ENCODE peak calls at places on chromosomes 3 and 15, in ten cellular contexts. X is choroid plexus epithelial cell, D is fibroblast of the aortic adventitia, H is upper lobe of left lung, G is lower lobe of right lung, W is keratinocyte, P is kidney epithelial cell, A is transverse colon, Z is BE2C, M is mammary epithelial cell. Y is an unnamed sample.

GRCh38 chr3:56878046-56878445 is 76.3 kb upstream of the ARHGEF3 start:
- DNase-seq in X (peak), D (peak), H (no peak), G (no peak), W (no peak), P (no peak), A (no peak), Z (no peak), M (no peak), Y (no peak)

GRCh38 chr3:140187648-140188221 is 252.8 kb downstream of the CLSTN2 start:
- DNase-seq in X (no peak), D (no peak), H (no peak), G (no peak), W (no peak), P (no peak), A (no peak), Z (no peak), M (no peak), Y (no peak)

GRCh38 chr15:40238927-40239591 is at the start of gene PAK6:
- DNase-seq in X (peak), D (peak), H (peak), G (peak), W (peak), P (peak), A (peak), Z (peak), M (peak), Y (no peak)

GRCh38 chr15:73330206-73331051 is 38.3 kb downstream of the HCN4 start:
- DNase-seq in X (no peak), D (no peak), H (no peak), G (no peak), W (no peak), P (no peak), A (no peak), Z (no peak), M (no peak), Y (no peak)

GRCh38 chr3:185789134-185789533 is 35.7 kb downstream of the IGF2BP2 start:
- DNase-seq in X (no peak), D (no peak), H (no peak), G (no peak), W (no peak), P (no peak), A (no peak), Z (no peak), M (no peak), Y (no peak)

GRCh38 chr3:102614580-102614979 is 179.8 kb downstream of the ZPLD1 start:
- DNase-seq in X (no peak), D (no peak), H (no peak), G (no peak), W (no peak), P (no peak), A (no peak), Z (no peak), M (no peak), Y (no peak)

GRCh38 chr15:50355980-50356379 is 982 bp upstream of the GABPB1 start:
- DNase-seq in X (peak), D (peak), H (no peak), G (no peak), W (no peak), P (no peak), A (no peak), Z (no peak), M (no peak), Y (no peak)

GRCh38 chr15:61474796-61475195 is 245.7 kb upstream of the RORA start:
- DNase-seq in X (peak), D (no peak), H (no peak), G (no peak), W (no peak), P (no peak), A (no peak), Z (no peak), M (no peak), Y (no peak)

GRCh38 chr3:187211532-187212274 is 14.4 kb downstream of the RTP1 start:
- DNase-seq in X (peak), D (peak), H (no peak), G (no peak), W (no peak), P (no peak), A (no peak), Z (no peak), M (peak), Y (no peak)

GRCh38 chr15:90099072-90099867 is 3.0 kb downstream of the IDH2 start:
- DNase-seq in X (no peak), D (no peak), H (no peak), G (no peak), W (no peak), P (no peak), A (peak), Z (no peak), M (no peak), Y (no peak)

GRCh38 chr3:108430540-108430939 is 79.9 kb downstream of the MYH15 start:
- DNase-seq in X (no peak), D (no peak), H (no peak), G (no peak), W (no peak), P (no peak), A (no peak), Z (no peak), M (peak), Y (no peak)

GRCh38 chr3:25856902-25857518 is 67.1 kb downstream of the OXSM start:
- DNase-seq in X (peak), D (peak), H (no peak), G (no peak), W (no peak), P (no peak), A (no peak), Z (no peak), M (peak), Y (peak)

GRCh38 chr3:66800941-66801545 is 197.1 kb upstream of the KBTBD8 start:
- DNase-seq in X (peak), D (no peak), H (no peak), G (no peak), W (no peak), P (no peak), A (no peak), Z (no peak), M (peak), Y (no peak)

GRCh38 chr3:129888739-129889138 is 4.8 kb downstream of the TMCC1 start:
- DNase-seq in X (peak), D (peak), H (no peak), G (no peak), W (no peak), P (peak), A (no peak), Z (no peak), M (peak), Y (peak)

GRCh38 chr15:73965094-73965729 is 26.9 kb downstream of the STOML1 start:
- DNase-seq in X (no peak), D (no peak), H (no peak), G (no peak), W (no peak), P (no peak), A (no peak), Z (no peak), M (no peak), Y (no peak)

GRCh38 chr3:73621388-73621787 is 3.4 kb downstream of the PDZRN3 start:
- DNase-seq in X (peak), D (peak), H (no peak), G (no peak), W (no peak), P (no peak), A (no peak), Z (no peak), M (no peak), Y (no peak)

GRCh38 chr3:49869525-49870126 is at the start of gene CAMKV:
- DNase-seq in X (no peak), D (no peak), H (peak), G (no peak), W (no peak), P (no peak), A (no peak), Z (peak), M (no peak), Y (no peak)

GRCh38 chr3:25843332-25843731 is 53.4 kb downstream of the OXSM start:
- DNase-seq in X (peak), D (peak), H (no peak), G (no peak), W (no peak), P (no peak), A (no peak), Z (no peak), M (no peak), Y (no peak)

GRCh38 chr3:15055019-15055557 is 10.0 kb downstream of the MRPS25 start:
- DNase-seq in X (peak), D (no peak), H (no peak), G (no peak), W (no peak), P (no peak), A (peak), Z (no peak), M (no peak), Y (no peak)

GRCh38 chr15:68442041-68442440 is 10.1 kb upstream of the ITGA11 start:
- DNase-seq in X (no peak), D (no peak), H (no peak), G (no peak), W (no peak), P (no peak), A (no peak), Z (no peak), M (no peak), Y (no peak)

GRCh38 chr3:137767146-137768020 is 3.3 kb downstream of the SOX14 start:
- DNase-seq in X (no peak), D (no peak), H (no peak), G (no peak), W (no peak), P (no peak), A (no peak), Z (no peak), M (no peak), Y (no peak)

GRCh38 chr3:177491301-177492031 is 294.2 kb upstream of the TBL1XR1 start:
- DNase-seq in X (no peak), D (peak), H (no peak), G (no peak), W (no peak), P (no peak), A (no peak), Z (peak), M (peak), Y (no peak)

GRCh38 chr3:114406922-114407321 is 113.1 kb downstream of the TIGIT start:
- DNase-seq in X (no peak), D (no peak), H (no peak), G (no peak), W (no peak), P (no peak), A (no peak), Z (no peak), M (no peak), Y (no peak)

GRCh38 chr3:197050511-197050910 is 20.9 kb upstream of the MELTF start:
- DNase-seq in X (no peak), D (no peak), H (no peak), G (no peak), W (no peak), P (no peak), A (no peak), Z (no peak), M (no peak), Y (no peak)

GRCh38 chr15:83871808-83872559 is 218.1 kb downstream of the ADAMTSL3 start:
- DNase-seq in X (peak), D (peak), H (no peak), G (no peak), W (no peak), P (no peak), A (no peak), Z (no peak), M (peak), Y (no peak)
- H3K4me3 ChIP-seq in X (no peak), D (no peak), H (no peak), G (no peak), W (no peak), P (no peak), A (no peak), Z (no peak), M (no peak), Y (no peak)

GRCh38 chr3:64687781-64688515 is at the start of gene ADAMTS9:
- DNase-seq in X (peak), D (peak), H (peak), G (peak), W (no peak), P (no peak), A (peak), Z (peak), M (peak), Y (no peak)
- TF ChIP-seq CTCF in X (peak), D (no peak), H (no peak), G (no peak), W (no peak), P (peak), A (no peak), Z (no peak), M (no peak), Y (no peak)

DNA sequence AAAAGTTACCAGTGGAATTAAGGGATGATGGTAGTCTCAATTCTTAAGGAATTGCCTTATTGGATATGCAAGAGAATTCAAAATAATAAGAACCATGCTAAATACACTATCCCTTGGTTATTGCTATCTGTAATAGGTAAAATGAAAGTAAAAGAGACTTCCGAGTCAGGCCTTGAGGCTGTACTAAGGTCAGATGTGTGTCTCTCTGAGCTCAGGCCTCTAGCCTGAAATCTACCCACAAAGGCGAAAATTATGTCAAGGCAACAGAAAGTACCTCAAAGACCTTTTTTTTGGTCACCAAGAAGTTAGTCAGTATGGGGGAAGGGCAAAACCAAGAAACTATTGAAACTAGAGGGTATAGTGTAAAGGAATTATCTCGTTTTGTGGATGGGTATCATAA is 382.5 kb upstream of the SEMA6D start:
- DNase-seq in X (no peak), D (no peak), H (no peak), G (no peak), W (no peak), P (no peak), A (no peak), Z (no peak), M (no peak), Y (no peak)
- H3K4me3 ChIP-seq in X (no peak), D (no peak), H (no peak), G (no peak), W (no peak), P (no peak), A (no peak), Z (no peak), M (no peak), Y (no peak)

DNA sequence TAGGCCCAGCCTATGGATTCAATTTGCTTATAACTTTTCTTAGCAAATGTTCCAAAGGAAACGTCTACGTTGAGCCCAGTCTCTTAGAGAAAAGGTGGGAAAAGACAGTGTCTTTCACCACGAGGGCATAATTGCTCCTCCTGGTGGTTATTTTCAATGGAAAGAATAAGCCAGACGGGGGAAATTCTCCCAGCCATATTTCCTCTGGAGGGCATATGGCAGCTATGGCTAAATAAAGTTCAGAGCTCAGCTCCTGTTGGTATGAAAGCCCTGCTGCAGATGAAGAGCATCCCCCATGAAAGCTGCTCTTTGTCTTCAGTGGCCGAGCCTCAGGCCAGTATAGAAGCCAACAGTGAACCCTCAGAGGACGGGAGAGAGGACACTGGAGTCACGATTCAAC is 297.9 kb downstream of the RYR3 start:
- DNase-seq in X (peak), D (no peak), H (no peak), G (no peak), W (no peak), P (no peak), A (no peak), Z (no peak), M (no peak), Y (no peak)
- TF ChIP-seq CTCF in X (peak), D (peak), H (no peak), G (no peak), W (peak), P (peak), A (no peak), Z (peak), M (peak), Y (peak)

Y was measured in HFF-Myc.